ENCODE peak calls at places on chromosomes 7 and 10, in eight cellular contexts. M, S, Q, H, F, X, Z and U are unnamed samples.

GRCh38 chr7:74092321-74092963 is 8.8 kb downstream of the LIMK1 start:
- DNase-seq in F (no peak), S (no peak), Q (no peak), Z (no peak), H (no peak), X (no peak), M (no peak), U (no peak)

GRCh38 chr10:119257894-119258293 is 50.5 kb downstream of the GRK5 start:
- DNase-seq in Z (no peak), H (no peak), Q (no peak), X (peak; percentile 26), F (no peak), S (no peak), M (no peak), U (no peak)

GRCh38 chr7:156578978-156579430 is 61.6 kb upstream of the RNF32 start:
- DNase-seq in M (no peak), H (no peak), S (no peak), Q (no peak), X (no peak), F (no peak), Z (no peak), U (no peak)

GRCh38 chr7:112452102-112452888 is 2.0 kb downstream of the IFRD1 start:
- DNase-seq in M (peak; percentile 7), S (no peak), X (peak; percentile 42), Z (peak; percentile 57), Q (peak; percentile 45), F (no peak), H (peak; percentile 35), U (peak; percentile 51)

GRCh38 chr7:87886875-87887274 is 10.6 kb downstream of the DBF4 start:
- DNase-seq in F (no peak), H (no peak), Q (no peak), Z (peak; percentile 33), X (peak; percentile 56), S (peak; percentile 3), M (peak; percentile 20), U (no peak)

GRCh38 chr7:40879941-40880558 is 745.2 kb downstream of the SUGCT start:
- DNase-seq in M (no peak), S (no peak), X (no peak), F (no peak), H (no peak), Z (peak; percentile 36), Q (no peak), U (no peak)

GRCh38 chr10:71661060-71661622 is 58.4 kb downstream of the C10orf105 start:
- DNase-seq in Q (no peak), H (no peak), F (no peak), Z (no peak), X (no peak), S (no peak), M (no peak), U (no peak)

GRCh38 chr10:12847361-12847975 is 154.0 kb downstream of the CCDC3 start:
- DNase-seq in X (no peak), Q (peak; percentile 19), M (no peak), S (peak; percentile 43), F (no peak), H (no peak), Z (no peak), U (no peak)

GRCh38 chr10:35700490-35700887 is 58.4 kb upstream of the FZD8 start:
- DNase-seq in M (no peak), X (no peak), Q (no peak), H (no peak), F (no peak), Z (no peak), S (no peak), U (no peak)

GRCh38 chr7:18541871-18542212 is 46.3 kb downstream of the HDAC9 start:
- DNase-seq in S (no peak), H (no peak), F (no peak), Q (no peak), X (no peak), M (no peak), Z (no peak), U (no peak)

GRCh38 chr7:3399858-3400257 is 98.8 kb downstream of the SDK1 start:
- DNase-seq in Q (no peak), H (no peak), M (no peak), S (peak; percentile 49), Z (peak; percentile 27), X (peak; percentile 5), F (no peak), U (no peak)

GRCh38 chr10:70549962-70550845 is 52.3 kb downstream of the PRF1 start:
- DNase-seq in S (peak; percentile 42), H (peak; percentile 80), Q (peak; percentile 70), F (peak; percentile 31), X (peak; percentile 48), M (no peak), Z (peak; percentile 39), U (peak; percentile 73)

GRCh38 chr7:66167773-66168367 is 37.3 kb upstream of the TPST1 start:
- DNase-seq in S (no peak), F (no peak), M (peak; percentile 84), X (peak; percentile 96), Q (no peak), H (no peak), Z (peak; percentile 83), U (no peak)

GRCh38 chr10:73110345-73110849 is at the start of gene NUDT13:
- DNase-seq in F (no peak), M (no peak), X (peak; percentile 73), Q (peak; percentile 72), Z (peak; percentile 73), S (peak; percentile 42), H (peak; percentile 63), U (peak; percentile 61)

GRCh38 chr7:35905555-35905954 is 104.7 kb downstream of the SEPTIN7 start:
- DNase-seq in Z (peak; percentile 51), H (peak; percentile 4), S (no peak), M (no peak), X (peak; percentile 66), Q (no peak), F (no peak), U (no peak)

GRCh38 chr7:142859829-142860228 is 5.0 kb downstream of the EPHB6 start:
- DNase-seq in F (no peak), M (no peak), S (no peak), Q (no peak), H (no peak), Z (peak; percentile 59), X (peak; percentile 2), U (no peak)

GRCh38 chr7:107976620-107977019 is 26.3 kb downstream of the LAMB1 start:
- DNase-seq in X (no peak), Z (no peak), H (no peak), Q (no peak), S (no peak), M (no peak), F (no peak), U (no peak)
- TF ChIP-seq CTCF in X (no peak), Z (no peak), H (no peak), Q (no peak), S (no peak), M (no peak), F (no peak), U (no peak)

DNA sequence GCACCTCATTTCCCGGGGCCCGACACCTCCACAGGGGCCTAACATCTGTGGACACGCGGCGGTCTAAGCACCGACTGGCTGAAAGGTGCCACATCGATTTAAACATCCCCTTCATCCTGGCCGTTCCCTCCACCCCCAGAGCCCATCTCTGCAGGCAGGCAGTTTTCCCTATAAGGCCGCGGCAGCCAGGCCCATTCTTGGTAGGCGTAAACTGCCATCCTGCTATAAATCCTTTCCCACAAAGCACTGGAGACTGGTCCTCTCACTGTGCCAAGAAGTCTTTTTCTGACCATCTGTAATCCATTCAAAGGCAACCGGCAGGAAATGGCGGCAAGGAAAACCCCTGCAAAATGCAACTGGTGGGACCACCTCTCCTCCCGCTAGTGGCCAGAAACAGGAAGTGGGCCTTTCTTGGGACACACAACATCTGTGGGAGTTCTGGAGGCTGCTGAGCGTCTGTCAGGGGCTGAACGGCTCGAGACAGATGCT is 22.4 kb downstream of the ATXN7L1 start:
- DNase-seq in S (no peak), H (no peak), Q (no peak), F (peak; percentile 88), M (no peak), Z (no peak), X (peak; percentile 23), U (no peak)
- TF ChIP-seq CTCF in S (no peak), H (no peak), Q (no peak), F (peak; percentile 11), M (peak; percentile 12), Z (peak; percentile 13), X (no peak), U (no peak)

GRCh38 chr10:103949728-103950127 is 17.2 kb upstream of the SLK start:
- DNase-seq in M (no peak), H (no peak), X (no peak), Z (no peak), F (no peak), Q (no peak), S (no peak), U (no peak)
- TF ChIP-seq CTCF in M (no peak), H (no peak), X (no peak), Z (no peak), F (no peak), Q (no peak), S (no peak), U (no peak)

GRCh38 chr10:78600740-78601139 is 468.0 kb upstream of the ZMIZ1 start:
- DNase-seq in S (no peak), H (no peak), Z (peak; percentile 55), Q (no peak), M (no peak), F (peak; percentile 11), X (peak; percentile 36), U (no peak)

GRCh38 chr10:78602201-78602917 is 466.4 kb upstream of the ZMIZ1 start:
- DNase-seq in Q (no peak), H (no peak), S (no peak), Z (peak; percentile 29), X (peak; percentile 19), M (no peak), F (no peak), U (no peak)

GRCh38 chr10:78604721-78605120 is 464.0 kb upstream of the ZMIZ1 start:
- DNase-seq in X (no peak), Z (no peak), H (no peak), F (no peak), S (no peak), Q (no peak), M (no peak), U (no peak)

GRCh38 chr10:78604286-78604685 is 464.5 kb upstream of the ZMIZ1 start:
- DNase-seq in F (no peak), Q (no peak), M (no peak), X (no peak), H (no peak), S (no peak), Z (no peak), U (no peak)

DNA sequence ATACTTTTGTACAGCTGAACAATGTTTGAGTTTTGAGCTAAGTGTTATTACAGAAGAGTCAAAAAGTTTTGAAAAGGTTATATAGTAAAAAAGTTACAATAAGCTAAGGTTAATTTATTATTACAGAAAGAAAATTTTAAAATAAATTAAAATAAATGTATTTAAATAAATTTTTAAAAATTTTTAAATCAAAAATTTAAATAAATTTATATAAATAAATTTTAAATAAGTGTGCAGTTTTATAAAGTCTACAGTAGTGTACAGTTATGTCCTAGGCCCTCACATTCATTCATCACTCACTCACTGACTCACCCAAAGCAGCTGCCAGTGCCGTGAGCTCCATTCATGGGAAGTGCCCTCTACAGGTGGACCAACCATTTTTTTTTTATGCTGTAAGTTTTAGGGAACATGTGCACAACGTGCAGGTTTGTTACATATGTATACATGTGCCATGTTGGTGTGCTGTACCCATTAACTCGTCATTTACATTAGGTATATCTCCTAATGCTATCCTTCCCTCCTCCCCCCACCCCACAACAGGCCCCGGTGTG is 462.9 kb upstream of the ZMIZ1 start:
- DNase-seq in Q (no peak), Z (peak; percentile 22), F (no peak), S (peak; percentile 24), H (peak; percentile 40), M (no peak), X (no peak), U (no peak)
- TF ChIP-seq CTCF in Q (peak; percentile 14), Z (no peak), F (peak; percentile 4), S (peak; percentile 10), H (no peak), M (peak; percentile 1), X (no peak), U (no peak)